ENCODE peak calls at places on chromosomes 4 and X, in ten cellular contexts. Y is OCI-LY7; I is fibroblast of pulmonary artery; O is esophagus muscularis mucosa; V is astrocyte of the cerebellum; Z is thyroid gland; R is mesenchymal stem cell; J is choroid plexus epithelial cell; T is CD4-positive, alpha-beta memory T cell; D is IMR-90. A is an unnamed sample.

GRCh38 chr4:75849459-75849858 is 52.8 kb downstream of the PPEF2 start:
- DNase-seq in D (no peak), Z (no peak), Y (no peak), T (no peak), R (peak), V (no peak), I (peak), O (no peak), J (peak), A (no peak)

GRCh38 chr4:185359767-185360446 is 35.8 kb downstream of the LRP2BP start:
- DNase-seq in T (no peak), D (peak), O (no peak), I (peak), V (peak), Z (no peak), J (peak), Y (no peak), R (peak), A (peak)

GRCh38 chrX:18598413-18598812 is 73.5 kb downstream of the RS1 start:
- DNase-seq in T (no peak), D (peak), R (no peak), V (no peak), Y (no peak), I (no peak), O (no peak), Z (no peak), J (peak), A (no peak)

GRCh38 chr4:114980932-114981693 is 132.3 kb downstream of the NDST4 start:
- DNase-seq in Y (no peak), R (no peak), J (peak), D (no peak), I (no peak), T (no peak), O (no peak), Z (no peak), V (no peak), A (peak)

GRCh38 chr4:82851902-82852750 is 38.8 kb downstream of the SEC31A start:
- DNase-seq in D (peak), O (no peak), V (peak), R (peak), T (peak), J (peak), I (peak), Y (peak), Z (no peak), A (peak)

GRCh38 chr4:140223056-140223810 is 69.2 kb upstream of the MAML3 start:
- DNase-seq in J (peak), I (peak), R (peak), D (peak), Y (no peak), T (no peak), V (no peak), Z (no peak), O (no peak), A (peak)

GRCh38 chr4:100079264-100079663 is 111.0 kb downstream of the DDIT4L start:
- DNase-seq in T (no peak), O (no peak), I (no peak), V (no peak), R (no peak), J (no peak), Y (no peak), D (no peak), Z (no peak), A (no peak)

GRCh38 chrX:24684048-24684447 is 9.7 kb upstream of the POLA1 start:
- DNase-seq in D (no peak), V (no peak), I (no peak), R (no peak), Y (no peak), T (no peak), J (no peak), Z (no peak), O (no peak), A (no peak)

GRCh38 chr4:98203406-98204235 is 57.6 kb upstream of the RAP1GDS1 start:
- DNase-seq in T (no peak), Z (no peak), Y (no peak), J (no peak), I (no peak), D (no peak), V (no peak), R (no peak), O (no peak), A (no peak)

GRCh38 chrX:148609766-148610698 is 109.6 kb downstream of the AFF2 start:
- DNase-seq in Z (no peak), I (no peak), Y (peak), V (no peak), O (no peak), J (no peak), T (no peak), R (no peak), D (no peak), A (no peak)

GRCh38 chr4:78138252-78138651 is 81.1 kb downstream of the FRAS1 start:
- DNase-seq in D (no peak), I (no peak), Y (no peak), O (no peak), R (no peak), T (no peak), Z (no peak), J (no peak), V (no peak), A (no peak)

GRCh38 chr4:21753084-21753760 is 195.3 kb downstream of the KCNIP4 start:
- DNase-seq in O (no peak), R (peak), J (peak), Y (no peak), V (no peak), I (no peak), D (no peak), Z (no peak), T (no peak), A (no peak)

GRCh38 chrX:150084474-150085229 is 146.4 kb upstream of the EOLA2 start:
- DNase-seq in R (no peak), Z (no peak), J (peak), O (peak), T (no peak), I (peak), Y (no peak), D (peak), V (peak), A (peak)

GRCh38 chr4:5753766-5754528 is 42.9 kb downstream of the EVC start:
- DNase-seq in I (peak), V (peak), D (peak), R (peak), Z (no peak), O (no peak), Y (no peak), J (peak), T (no peak), A (peak)

GRCh38 chr4:108483650-108484049 is 136.7 kb upstream of the RPL34 start:
- DNase-seq in D (no peak), V (no peak), Y (no peak), J (no peak), T (no peak), I (no peak), Z (no peak), R (no peak), O (no peak), A (no peak)

GRCh38 chr4:76206222-76206942 is 7.2 kb downstream of the SCARB2 start:
- DNase-seq in T (no peak), J (peak), V (no peak), I (peak), Z (no peak), Y (no peak), R (no peak), D (peak), O (peak), A (peak)

GRCh38 chrX:131366387-131366786 is 77.3 kb upstream of the IGSF1 start:
- DNase-seq in T (no peak), O (no peak), V (no peak), J (no peak), I (no peak), Y (no peak), Z (peak), D (no peak), R (peak), A (no peak)

GRCh38 chr4:151202851-151203455 is 74.0 kb upstream of the PRSS48 start:
- DNase-seq in V (no peak), J (peak), D (peak), T (no peak), Z (no peak), O (peak), R (no peak), Y (no peak), I (peak), A (peak)

GRCh38 chr4:153206534-153206933 is 2.3 kb downstream of the TRIM2 start:
- DNase-seq in O (no peak), T (no peak), V (no peak), J (no peak), I (no peak), D (no peak), Z (no peak), R (no peak), Y (no peak), A (no peak)

GRCh38 chrX:68834371-68835103 is 5.7 kb downstream of the EFNB1 start:
- DNase-seq in O (no peak), T (no peak), V (no peak), J (no peak), Y (no peak), R (no peak), Z (peak), I (no peak), D (no peak), A (no peak)

GRCh38 chrX:24145340-24146186 is 4.0 kb upstream of the ZFX start:
- DNase-seq in J (peak), R (peak), Y (no peak), T (no peak), I (peak), Z (no peak), D (peak), O (no peak), V (peak), A (peak)

GRCh38 chrX:81354954-81355353 is 153.1 kb downstream of the SH3BGRL start:
- DNase-seq in Z (no peak), R (no peak), D (no peak), I (no peak), V (no peak), J (no peak), T (no peak), O (no peak), Y (no peak), A (no peak)

GRCh38 chr4:92969650-92970370 is 666.0 kb downstream of the GRID2 start:
- DNase-seq in Y (no peak), Z (no peak), D (peak), J (peak), O (no peak), I (peak), R (peak), T (no peak), V (peak), A (peak)

GRCh38 chr4:30879841-30880240 is 159.7 kb downstream of the PCDH7 start:
- DNase-seq in O (no peak), R (no peak), V (no peak), D (peak), I (no peak), Z (no peak), Y (no peak), J (no peak), T (no peak), A (no peak)

GRCh38 chrX:149275836-149276235 is 229.3 kb downstream of the IDS start:
- DNase-seq in O (no peak), Z (no peak), J (peak), D (no peak), T (no peak), R (no peak), Y (no peak), I (no peak), V (no peak), A (peak)

GRCh38 chr4:81314196-81314896 is 99.3 kb upstream of the PRKG2 start:
- DNase-seq in Y (peak), R (peak), D (peak), T (no peak), O (no peak), I (peak), J (peak), V (no peak), Z (peak), A (peak)

GRCh38 chrX:149881081-149881711 is at the start of gene MAGEA8:
- DNase-seq in I (no peak), J (no peak), V (no peak), D (no peak), T (no peak), O (no peak), R (no peak), Y (no peak), Z (no peak), A (no peak)

GRCh38 chr4:8709729-8710360 is 117.3 kb downstream of the CPZ start:
- DNase-seq in R (no peak), V (no peak), T (no peak), Y (no peak), D (no peak), O (no peak), Z (no peak), I (no peak), J (no peak), A (no peak)

GRCh38 chr4:86924805-86925204 is 10.0 kb upstream of the AFF1 start:
- DNase-seq in Z (no peak), J (peak), D (peak), V (no peak), T (no peak), I (peak), R (peak), O (no peak), Y (no peak), A (peak)

GRCh38 chr4:30950737-30951136 is 230.6 kb downstream of the PCDH7 start:
- DNase-seq in R (no peak), O (no peak), Y (no peak), V (no peak), D (no peak), Z (no peak), I (no peak), J (no peak), T (no peak), A (no peak)

GRCh38 chr4:74555843-74556242 is 110.9 kb downstream of the AREG start:
- DNase-seq in T (no peak), O (no peak), R (no peak), I (no peak), Y (no peak), Z (no peak), J (no peak), V (no peak), D (no peak), A (no peak)

GRCh38 chrX:1389181-1389992 is 2.5 kb downstream of the SLC25A6 start:
- DNase-seq in Y (no peak), J (no peak), V (no peak), D (no peak), T (no peak), Z (no peak), R (no peak), O (no peak), I (no peak), A (no peak)

GRCh38 chr4:94595880-94596483 is 144.2 kb downstream of the PDLIM5 start:
- DNase-seq in Z (no peak), O (no peak), J (peak), D (peak), I (peak), T (peak), R (peak), V (peak), Y (peak), A (peak)

DNA sequence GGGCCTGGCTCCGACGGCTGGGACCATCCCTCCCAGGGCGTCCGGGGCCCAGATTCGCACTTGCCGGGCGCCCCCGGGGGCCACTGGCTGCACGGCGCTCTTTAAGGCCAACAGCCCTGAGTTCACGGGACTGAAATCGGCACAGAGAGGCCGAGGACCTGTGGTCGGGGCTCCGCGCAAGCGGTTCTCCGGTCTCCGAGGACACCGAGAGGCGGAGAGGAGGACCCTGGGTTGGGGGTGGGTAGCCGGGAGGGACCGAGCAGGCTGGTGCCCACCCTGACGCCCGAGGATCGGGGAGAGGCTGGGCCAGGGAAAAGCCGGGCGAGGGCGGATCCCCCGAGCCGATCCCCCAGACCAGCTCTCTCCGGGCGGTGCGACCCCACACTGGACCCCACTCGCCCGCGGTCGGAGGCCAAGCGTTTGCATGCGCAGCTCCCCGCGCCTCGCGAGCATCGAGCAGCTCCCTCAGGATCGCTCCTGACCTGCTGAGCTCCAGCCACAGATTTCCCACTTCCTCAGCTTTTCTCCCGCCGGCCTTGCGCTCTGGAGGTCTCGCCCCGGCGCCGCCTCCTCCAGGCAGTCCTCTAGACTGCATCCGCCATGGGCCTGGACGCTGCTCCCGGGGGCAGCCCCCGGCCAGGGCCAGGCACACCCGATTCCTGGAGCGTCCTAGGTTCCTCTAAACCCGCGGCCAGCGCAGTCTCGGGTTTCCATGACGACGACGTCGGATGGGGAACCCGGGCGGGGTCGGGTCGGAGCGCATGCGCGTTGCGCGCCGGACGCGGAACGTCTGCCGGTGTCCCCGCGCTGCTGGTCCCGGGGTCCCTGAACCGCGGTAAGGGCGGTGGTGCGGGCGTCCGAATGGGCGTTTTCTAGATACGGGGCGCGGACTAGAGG is 17.6 kb upstream of the NAT8L start:
- DNase-seq in Y (peak), T (peak), O (no peak), J (peak), I (peak), D (peak), Z (peak), V (peak), R (peak), A (peak)
- H3K4me3 ChIP-seq in Y (peak), T (peak), O (peak), J (peak), I (peak), D (peak), Z (peak), V (peak), R (peak), A (peak)

DNA sequence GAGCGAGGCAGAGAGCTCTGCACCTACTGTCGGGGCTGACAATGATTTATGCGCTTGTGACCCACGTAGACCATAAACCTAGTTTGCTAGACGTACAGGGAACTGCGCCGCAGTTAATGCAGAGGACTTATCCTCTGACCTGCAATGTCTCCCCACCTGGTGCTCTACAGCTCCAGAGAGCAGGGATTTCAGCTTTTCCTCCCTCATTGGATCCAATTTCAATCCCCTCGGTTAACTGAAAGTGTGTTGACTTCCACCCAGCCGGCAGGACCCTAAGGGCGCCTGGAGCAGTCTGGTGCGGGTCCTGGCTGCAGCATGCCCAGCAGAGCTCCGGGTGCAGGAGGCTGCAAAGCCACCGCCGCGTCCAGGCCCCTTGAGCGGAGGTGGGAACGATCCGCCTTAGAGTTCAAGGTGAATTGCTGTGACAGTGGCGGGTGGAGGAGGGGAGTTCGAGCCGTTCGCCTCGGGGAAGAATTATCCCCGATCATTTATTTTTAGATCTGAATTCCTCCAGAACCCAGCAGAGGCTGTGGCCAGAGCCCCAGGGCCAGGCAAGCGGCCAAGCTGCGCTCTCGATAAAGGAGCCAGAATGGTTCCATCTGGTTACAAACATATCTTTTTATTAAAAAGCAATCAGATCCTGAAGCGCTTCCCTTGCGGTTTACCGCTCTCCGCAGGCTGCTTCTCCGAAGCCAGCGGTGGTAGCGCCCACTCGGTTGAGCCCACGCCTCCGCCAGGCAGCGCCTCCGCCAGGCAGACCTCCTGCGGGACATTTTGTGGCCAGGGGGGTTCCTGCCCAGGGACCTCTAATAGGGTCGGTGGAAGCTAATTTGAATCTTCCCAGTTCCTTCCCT is 66.0 kb downstream of the FBXO8 start:
- DNase-seq in T (no peak), D (peak), J (peak), Z (no peak), V (peak), I (peak), R (peak), O (no peak), Y (no peak), A (peak)
- H3K4me3 ChIP-seq in T (no peak), D (peak), J (peak), Z (peak), V (peak), I (peak), R (peak), O (peak), Y (no peak), A (peak)

GRCh38 chrX:139202742-139203410 is 327.7 kb upstream of the F9 start:
- DNase-seq in Z (no peak), I (no peak), J (no peak), O (no peak), Y (no peak), R (no peak), V (no peak), D (no peak), T (no peak), A (no peak)
- H3K4me3 ChIP-seq in Z (no peak), I (no peak), J (no peak), O (peak), Y (no peak), R (no peak), V (peak), D (no peak), T (no peak), A (no peak)

GRCh38 chr4:25872851-25873631 is 10.3 kb upstream of the SEL1L3 start:
- DNase-seq in I (no peak), T (no peak), V (no peak), R (no peak), Z (no peak), O (no peak), J (no peak), Y (peak), D (no peak), A (no peak)
- H3K4me3 ChIP-seq in I (no peak), T (no peak), V (no peak), R (no peak), Z (no peak), O (no peak), J (no peak), Y (peak), D (no peak), A (no peak)

DNA sequence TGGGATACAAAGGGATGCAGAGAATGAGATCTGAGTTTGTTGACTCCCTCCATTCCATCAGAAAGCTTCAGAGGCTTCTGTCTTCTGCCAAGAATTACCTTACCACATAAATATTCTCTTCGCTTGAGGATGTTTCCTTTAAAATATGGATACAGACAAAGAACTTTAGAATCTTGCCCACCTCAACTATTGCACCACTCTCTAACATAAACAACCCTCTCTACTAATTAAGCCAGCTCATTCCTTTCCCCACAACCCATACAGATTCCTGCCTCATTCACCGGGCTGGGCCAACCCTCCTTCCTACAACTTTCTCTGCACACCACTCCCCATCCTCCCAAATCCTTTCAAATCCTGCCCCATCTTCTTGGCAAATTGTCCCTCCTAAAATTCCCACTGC is 315.8 kb downstream of the RAB28 start:
- DNase-seq in Y (no peak), V (peak), J (no peak), D (no peak), T (no peak), O (no peak), Z (no peak), I (no peak), R (no peak), A (no peak)
- H3K4me3 ChIP-seq in Y (no peak), V (no peak), J (no peak), D (no peak), T (no peak), O (no peak), Z (no peak), I (no peak), R (no peak), A (no peak)

GRCh38 chr4:124420166-124420695 is 292.3 kb downstream of the ANKRD50 start:
- DNase-seq in D (no peak), Z (no peak), T (no peak), Y (no peak), J (no peak), I (no peak), R (no peak), V (no peak), O (no peak), A (no peak)

GRCh38 chr4:124414641-124415040 is 297.9 kb downstream of the ANKRD50 start:
- DNase-seq in J (no peak), R (no peak), Y (no peak), V (peak), T (no peak), D (peak), I (peak), O (no peak), Z (no peak), A (peak)

GRCh38 chr4:124415206-124415605 is 297.3 kb downstream of the ANKRD50 start:
- DNase-seq in Z (no peak), Y (no peak), V (no peak), T (no peak), D (peak), R (no peak), O (no peak), I (peak), J (peak), A (peak)
- H3K4me3 ChIP-seq in Z (no peak), Y (no peak), V (peak), T (no peak), D (peak), R (no peak), O (no peak), I (peak), J (no peak), A (no peak)